ENCODE peak calls at places on chromosomes 16 and 17, in seven cellular contexts. J is activated T-cell treated with anti-CD3 and anti-CD28 coated beads for 1 hour; T is IMR-90; M is suprapubic skin; U is RWPE1; L is kidney tubule cell; C is stimulated activated CD4-positive, alpha-beta T cell treated with anti-CD3 and anti-CD28 coated beads, Interleukin-1b, Interleukin-23, amount 100 ng/mL, for 48 hours. E is an unnamed sample.

GRCh38 chr17:14205380-14205779 is 31.3 kb downstream of the CDRT15 start:
- DNase-seq in L (no peak), T (no peak), M (no peak), C (no peak), U (no peak), J (no peak), E (no peak)

GRCh38 chr17:924711-925480 is 54.7 kb downstream of the NXN start:
- DNase-seq in C (no peak), U (peak; percentile 83), L (no peak), M (no peak), T (no peak), J (no peak), E (no peak)

GRCh38 chr17:6347776-6348175 is 87.1 kb downstream of the AIPL1 start:
- DNase-seq in M (no peak), J (no peak), L (no peak), C (no peak), T (no peak), U (no peak), E (no peak)

GRCh38 chr16:71927383-71927782 is 32.1 kb downstream of the IST1 start:
- DNase-seq in M (no peak), T (peak; percentile 90), U (peak; percentile 74), L (peak; percentile 94), J (no peak), C (peak; percentile 17), E (peak; percentile 83)

GRCh38 chr17:56752263-56752662 is 81.5 kb downstream of the C17orf67 start:
- DNase-seq in C (no peak), U (no peak), J (no peak), M (no peak), L (no peak), T (peak; percentile 18), E (peak; percentile 26)

GRCh38 chr16:23563186-23563585 is 5.7 kb downstream of the UBFD1 start:
- DNase-seq in M (no peak), U (no peak), J (no peak), T (no peak), L (no peak), C (no peak), E (no peak)

GRCh38 chr16:49474741-49475140 is 101.1 kb downstream of the C16orf78 start:
- DNase-seq in C (no peak), T (no peak), L (no peak), J (no peak), M (peak; percentile 30), U (no peak), E (no peak)

GRCh38 chr17:81397314-81398169 is 2.3 kb downstream of the BAHCC1 start:
- DNase-seq in C (peak; percentile 22), L (peak; percentile 70), M (no peak), U (no peak), T (peak; percentile 62), J (no peak), E (peak; percentile 55)

GRCh38 chr16:57600952-57601580 is 27.4 kb upstream of the ADGRG1 start:
- DNase-seq in C (no peak), M (no peak), L (no peak), T (no peak), U (no peak), J (no peak), E (no peak)

GRCh38 chr17:83082899-83083367 is 3.5 kb downstream of the METRNL start:
- DNase-seq in C (no peak), T (no peak), L (no peak), U (no peak), J (no peak), M (no peak), E (no peak)

GRCh38 chr17:69254187-69254586 is 25.6 kb upstream of the ABCA10 start:
- DNase-seq in L (no peak), U (no peak), C (no peak), J (no peak), M (no peak), T (no peak), E (no peak)

GRCh38 chr16:49281843-49282642 is 405 bp upstream of the CBLN1 start:
- DNase-seq in U (peak; percentile 99), L (peak; percentile 59), M (peak; percentile 72), C (peak; percentile 79), T (peak; percentile 16), J (peak; percentile 7), E (peak; percentile 85)

GRCh38 chr17:6496636-6497441 is 52.6 kb downstream of the PIMREG start:
- DNase-seq in C (no peak), M (peak; percentile 24), T (no peak), L (no peak), J (no peak), U (no peak), E (no peak)

GRCh38 chr16:83305092-83305491 is 502.7 kb upstream of the HSBP1 start:
- DNase-seq in L (peak; percentile 27), C (no peak), U (peak; percentile 16), J (no peak), M (no peak), T (peak; percentile 86), E (no peak)